ENCODE peak calls at places on chromosomes 2 and 18, in six cellular contexts. S is mesendoderm, L is astrocyte of the spinal cord, Y is fibroblast of lung, U is mucosa of descending colon, F is iPS DF 6.9. T is an unnamed sample.
A peak's percentile ranks its signal among the peaks of the same experiment; 100 is the strongest.

GRCh38 chr2:176107731-176108181 is 676 bp downstream of the HOXD11 start:
- DNase-seq in S (no peak), L (no peak), Y (no peak), U (no peak), F (no peak), T (no peak)

GRCh38 chr2:143530753-143531152 is 401.5 kb downstream of the ARHGAP15 start:
- DNase-seq in S (no peak), L (no peak), Y (no peak), U (no peak), F (no peak), T (no peak)

GRCh38 chr18:57789759-57790158 is 13.4 kb downstream of the ATP8B1 start:
- DNase-seq in S (no peak), L (no peak), Y (peak; percentile 47), U (no peak), F (no peak), T (no peak)

GRCh38 chr2:30883822-30884221 is 76.6 kb upstream of the CAPN13 start:
- DNase-seq in S (no peak), L (no peak), Y (no peak), U (no peak), F (no peak), T (no peak)

GRCh38 chr18:41043876-41044275 is 911.2 kb upstream of the PIK3C3 start:
- DNase-seq in S (no peak), L (no peak), Y (no peak), U (no peak), F (no peak), T (no peak)

GRCh38 chr2:237290249-237290648 is 123.7 kb downstream of the COL6A3 start:
- DNase-seq in S (no peak), L (no peak), Y (peak; percentile 72), U (peak; percentile 38), F (no peak), T (no peak)

GRCh38 chr2:106284255-106284654 is 90.2 kb upstream of the UXS1 start:
- DNase-seq in S (no peak), L (no peak), Y (no peak), U (no peak), F (no peak), T (no peak)

GRCh38 chr2:88838165-88838635 is 146.7 kb downstream of the RPIA start:
- DNase-seq in S (no peak), L (no peak), Y (no peak), U (peak; percentile 31), F (no peak), T (no peak)

GRCh38 chr2:145759228-145759940 is 1239.5 kb upstream of the ZEB2 start:
- DNase-seq in S (no peak), L (no peak), Y (no peak), U (no peak), F (no peak), T (no peak)

GRCh38 chr18:10414293-10414842 is 40.1 kb upstream of the APCDD1 start:
- DNase-seq in S (no peak), L (no peak), Y (no peak), U (no peak), F (no peak), T (no peak)

GRCh38 chr2:11657646-11658045 is 12.3 kb downstream of the NTSR2 start:
- DNase-seq in S (no peak), L (no peak), Y (no peak), U (no peak), F (no peak), T (no peak)

GRCh38 chr2:236919209-236919608 is 166.5 kb upstream of the COPS8 start:
- DNase-seq in S (no peak), L (peak; percentile 14), Y (peak; percentile 25), U (no peak), F (no peak), T (no peak)

GRCh38 chr2:188773075-188773474 is 201.1 kb upstream of the COL3A1 start:
- DNase-seq in S (no peak), L (no peak), Y (peak; percentile 83), U (no peak), F (no peak), T (no peak)

GRCh38 chr18:68448736-68449135 is 266.2 kb downstream of the TMX3 start:
- DNase-seq in S (no peak), L (peak; percentile 68), Y (peak; percentile 74), U (no peak), F (no peak), T (no peak)

GRCh38 chr2:173415663-173416469 is 61.2 kb downstream of the CDCA7 start:
- DNase-seq in S (no peak), L (no peak), Y (no peak), U (no peak), F (no peak), T (no peak)
- H3K4me3 ChIP-seq in S (no peak overlapping the region), L (no peak overlapping the region), Y (no peak overlapping the region), U (no peak overlapping the region), F (no peak overlapping the region), T (no peak overlapping the region)

DNA sequence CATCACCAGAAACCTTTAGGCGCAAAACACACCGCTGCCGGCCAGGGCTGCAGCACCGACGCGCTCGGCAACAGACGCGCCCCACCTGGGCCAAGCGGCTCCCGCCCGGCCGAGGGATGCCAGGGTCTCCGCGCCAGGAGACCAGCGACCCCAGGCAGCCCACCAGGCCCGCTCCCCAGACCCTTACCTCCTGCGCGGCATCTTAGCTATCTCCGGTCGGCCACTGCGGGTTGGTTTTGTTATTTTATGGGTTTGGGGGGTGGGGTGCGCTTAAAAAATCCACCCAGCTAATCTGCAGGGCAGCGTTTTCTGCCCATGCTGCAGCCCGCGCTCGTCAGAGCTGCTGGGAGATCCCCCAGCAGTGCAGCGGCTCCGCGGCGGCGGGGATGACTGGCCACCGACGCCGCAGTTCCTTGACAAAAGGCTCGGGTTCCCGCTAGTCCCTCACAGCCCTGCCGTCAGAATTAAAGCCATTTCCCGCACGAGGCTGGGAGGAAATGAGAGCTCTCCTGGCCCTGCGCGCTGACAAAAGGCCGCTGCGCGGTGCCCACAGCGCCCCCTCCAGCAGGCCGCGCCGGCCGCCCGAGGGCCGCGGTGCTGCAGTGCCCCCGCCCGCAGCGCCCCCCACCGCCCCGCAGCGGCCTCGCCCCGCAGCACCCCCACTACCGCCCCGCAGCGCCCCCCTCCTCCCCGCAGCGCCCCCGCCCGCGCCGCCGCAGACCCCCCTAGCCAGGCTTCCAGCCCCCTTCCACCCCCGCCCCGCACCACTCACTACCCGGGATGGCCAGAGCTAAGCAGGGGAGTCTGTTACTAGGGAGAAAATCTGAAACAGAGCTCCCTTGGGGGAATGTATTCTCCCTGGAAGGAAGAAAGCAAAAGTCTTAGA is at the start of gene ADD2:
- DNase-seq in S (peak; percentile 91), L (peak; percentile 10), Y (peak; percentile 12), U (no peak), F (no peak), T (no peak)
- H3K4me3 ChIP-seq in S (peak within 1 kb of the TSS; percentile 82), L (peak within 1 kb of the TSS; percentile 20), Y (peak within 1 kb of the TSS; percentile 25), U (no peak within 1 kb of the TSS), F (peak within 1 kb of the TSS; percentile 72), T (peak within 1 kb of the TSS; percentile 52)

DNA sequence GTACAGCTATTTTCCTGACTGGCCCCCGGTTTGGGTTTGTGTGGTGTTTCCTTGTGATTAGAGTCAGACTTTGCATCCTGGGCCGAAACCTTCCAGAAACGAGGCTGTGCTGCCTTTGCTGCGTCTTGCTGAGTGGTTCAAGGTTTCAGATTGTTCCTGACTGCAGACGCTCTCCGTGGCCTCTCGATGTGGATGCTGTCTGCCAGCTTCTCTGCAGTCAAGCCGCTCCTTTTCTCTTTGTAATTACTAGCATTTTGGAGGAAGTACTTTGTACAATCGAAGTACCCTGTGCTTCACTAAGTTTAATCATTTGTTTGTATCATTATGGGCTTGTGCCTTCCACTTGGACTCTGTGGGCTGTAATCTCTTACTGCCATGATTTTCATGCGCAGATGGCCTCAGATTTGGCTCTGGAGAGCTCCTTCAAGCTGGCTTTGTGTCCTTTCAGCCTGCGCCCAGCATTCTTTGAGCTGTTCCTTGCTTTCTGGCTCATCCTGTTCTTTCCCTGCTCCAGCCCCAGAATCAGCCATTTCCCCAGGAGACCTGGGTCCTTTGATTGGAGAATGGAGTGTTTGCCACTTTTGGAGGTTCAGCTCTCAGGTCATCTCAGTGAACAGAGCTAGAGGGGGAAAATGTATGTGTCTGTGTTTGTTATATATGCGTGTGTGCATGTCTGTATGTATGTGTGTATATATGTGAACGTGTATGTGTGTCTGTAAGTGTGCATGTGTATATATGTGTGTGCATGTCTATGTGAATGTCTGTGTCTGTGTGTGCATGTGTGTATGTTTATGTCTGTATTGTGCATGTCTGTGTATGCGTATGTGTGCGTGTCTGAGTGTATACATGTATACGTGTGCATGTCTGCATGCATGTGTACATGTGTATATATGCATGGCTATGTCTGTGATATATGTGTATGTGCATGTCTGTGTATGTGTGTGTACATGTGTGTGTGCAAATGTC is 49.5 kb downstream of the TRAF3IP1 start:
- DNase-seq in S (no peak), L (no peak), Y (no peak), U (no peak), F (no peak), T (no peak)
- H3K4me3 ChIP-seq in S (no peak overlapping the region), L (no peak overlapping the region), Y (no peak overlapping the region), U (no peak overlapping the region), F (no peak overlapping the region), T (no peak overlapping the region)

GRCh38 chr2:26913599-26914285 is 56.7 kb upstream of the MAPRE3 start:
- DNase-seq in S (peak; percentile 56), L (no peak), Y (no peak), U (no peak), F (no peak), T (no peak)
- H3K4me3 ChIP-seq in S (no peak overlapping the region), L (no peak overlapping the region), Y (no peak overlapping the region), U (no peak overlapping the region), F (no peak overlapping the region), T (no peak overlapping the region)

GRCh38 chr18:43129946-43130523 is 14.6 kb upstream of the RIT2 start:
- DNase-seq in S (no peak), L (peak; percentile 29), Y (peak; percentile 27), U (no peak), F (no peak), T (no peak)
- H3K4me3 ChIP-seq in S (no peak overlapping the region), L (peak overlapping the region; percentile 4), Y (peak overlapping the region; percentile 42), U (no peak overlapping the region), F (no peak overlapping the region), T (peak overlapping the region; percentile 17)

GRCh38 chr2:100945930-100946607 is 56.0 kb upstream of the RPL31 start:
- DNase-seq in S (no peak), L (no peak), Y (no peak), U (no peak), F (no peak), T (no peak)

GRCh38 chr2:100940766-100941645 is 61.1 kb upstream of the RPL31 start:
- DNase-seq in S (no peak), L (no peak), Y (peak; percentile 53), U (peak; percentile 36), F (no peak), T (no peak)

GRCh38 chr2:100945433-100945740 is 56.7 kb upstream of the RPL31 start:
- DNase-seq in S (no peak), L (no peak), Y (no peak), U (no peak), F (no peak), T (no peak)

GRCh38 chr2:100941646-100942240 is 60.3 kb upstream of the RPL31 start:
- DNase-seq in S (no peak), L (peak; percentile 42), Y (peak; percentile 29), U (no peak), F (no peak), T (peak; percentile 42)

GRCh38 chr2:100944617-100945432 is 57.3 kb upstream of the RPL31 start:
- DNase-seq in S (no peak), L (no peak), Y (no peak), U (no peak), F (no peak), T (no peak)
- H3K4me3 ChIP-seq in S (no peak overlapping the region), L (no peak overlapping the region), Y (no peak overlapping the region), U (no peak overlapping the region), F (no peak overlapping the region), T (no peak overlapping the region)

GRCh38 chr18:48928787-48929186 is 22.0 kb downstream of the SMAD7 start:
- DNase-seq in S (peak; percentile 22), L (peak; percentile 59), Y (peak; percentile 67), U (peak; percentile 73), F (no peak), T (no peak)
- H3K4me3 ChIP-seq in S (no peak overlapping the region), L (no peak overlapping the region), Y (no peak overlapping the region), U (no peak overlapping the region), F (no peak overlapping the region), T (no peak overlapping the region)